ENCODE peak calls at places on chromosomes 4 and X, in five cellular contexts. H, I, Z, M and O are unnamed samples.

GRCh38 chr4:99408346-99408745 is 26.8 kb downstream of the ADH7 start:
- DNase-seq in H (no peak), M (no peak), Z (no peak), I (no peak), O (no peak)

GRCh38 chr4:2260336-2261109 is 1.4 kb downstream of the MXD4 start:
- DNase-seq in H (no peak), Z (no peak), M (no peak), I (no peak), O (peak)

GRCh38 chr4:98434816-98435215 is 173.6 kb downstream of the RAP1GDS1 start:
- DNase-seq in M (no peak), H (no peak), I (no peak), Z (no peak), O (no peak)

GRCh38 chr4:152709675-152710438 is 30.1 kb upstream of the TMEM154 start:
- DNase-seq in I (peak), Z (no peak), M (no peak), H (peak), O (peak)

GRCh38 chr4:126888968-126889367 is 743.8 kb upstream of the INTU start:
- DNase-seq in Z (no peak), M (no peak), I (no peak), H (no peak), O (no peak)

GRCh38 chrX:147848009-147848408 is 63.7 kb upstream of the FMR1 start:
- DNase-seq in I (no peak), H (no peak), M (no peak), Z (no peak), O (no peak)

GRCh38 chrX:129759576-129760061 is 20.1 kb upstream of the SASH3 start:
- DNase-seq in Z (peak), H (no peak), M (no peak), I (no peak), O (no peak)

GRCh38 chr4:17138847-17139246 is 240.4 kb upstream of the LDB2 start:
- DNase-seq in Z (no peak), M (no peak), H (no peak), I (no peak), O (no peak)

GRCh38 chr4:62717144-62717543 is 1517.0 kb downstream of the ADGRL3 start:
- DNase-seq in M (no peak), H (no peak), Z (no peak), I (no peak), O (no peak)

GRCh38 chrX:34656467-34656841 is 631 bp downstream of the TMEM47 start:
- DNase-seq in M (no peak), I (no peak), Z (no peak), H (no peak), O (peak)

GRCh38 chr4:76200771-76201224 is 12.8 kb downstream of the SCARB2 start:
- DNase-seq in H (no peak), Z (no peak), M (no peak), I (no peak), O (no peak)
- TF ChIP-seq SP1 in H (no peak), Z (no peak), M (no peak), I (no peak), O (no peak)

DNA sequence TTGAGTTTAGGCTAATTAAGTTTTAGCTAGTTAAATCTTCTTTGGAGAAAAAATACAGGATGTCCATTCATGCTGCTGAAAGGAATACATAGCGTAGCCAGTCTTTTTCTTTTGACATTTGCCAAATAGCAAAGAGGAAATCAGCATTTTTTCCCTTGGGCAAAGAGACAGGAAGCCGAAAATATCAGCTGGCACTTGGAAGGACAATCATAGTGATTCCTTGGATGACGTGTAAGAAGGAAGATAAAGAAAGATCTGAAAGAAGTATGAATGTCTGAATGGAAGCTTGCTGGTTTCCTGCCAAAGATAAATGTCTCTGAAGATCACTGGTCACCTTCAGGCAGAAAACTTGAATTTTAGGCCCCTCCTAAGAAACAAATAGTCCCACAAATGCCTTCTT is 44.2 kb downstream of the SLITRK2 start:
- DNase-seq in H (no peak), I (no peak), Z (no peak), M (no peak), O (no peak)
- TF ChIP-seq SP1 in H (no peak), I (no peak), Z (no peak), M (no peak), O (no peak)

GRCh38 chr4:38149472-38149871 is 189.3 kb downstream of the PTTG2 start:
- DNase-seq in Z (no peak), M (no peak), H (no peak), I (no peak), O (no peak)

GRCh38 chr4:38151870-38152269 is 191.7 kb downstream of the PTTG2 start:
- DNase-seq in Z (no peak), I (no peak), H (no peak), M (no peak), O (no peak)

GRCh38 chr4:38150766-38151165 is 190.6 kb downstream of the PTTG2 start:
- DNase-seq in M (no peak), Z (no peak), I (no peak), H (no peak), O (no peak)

GRCh38 chr4:38152305-38152704 is 192.1 kb downstream of the PTTG2 start:
- DNase-seq in H (no peak), M (no peak), Z (no peak), I (no peak), O (no peak)

DNA sequence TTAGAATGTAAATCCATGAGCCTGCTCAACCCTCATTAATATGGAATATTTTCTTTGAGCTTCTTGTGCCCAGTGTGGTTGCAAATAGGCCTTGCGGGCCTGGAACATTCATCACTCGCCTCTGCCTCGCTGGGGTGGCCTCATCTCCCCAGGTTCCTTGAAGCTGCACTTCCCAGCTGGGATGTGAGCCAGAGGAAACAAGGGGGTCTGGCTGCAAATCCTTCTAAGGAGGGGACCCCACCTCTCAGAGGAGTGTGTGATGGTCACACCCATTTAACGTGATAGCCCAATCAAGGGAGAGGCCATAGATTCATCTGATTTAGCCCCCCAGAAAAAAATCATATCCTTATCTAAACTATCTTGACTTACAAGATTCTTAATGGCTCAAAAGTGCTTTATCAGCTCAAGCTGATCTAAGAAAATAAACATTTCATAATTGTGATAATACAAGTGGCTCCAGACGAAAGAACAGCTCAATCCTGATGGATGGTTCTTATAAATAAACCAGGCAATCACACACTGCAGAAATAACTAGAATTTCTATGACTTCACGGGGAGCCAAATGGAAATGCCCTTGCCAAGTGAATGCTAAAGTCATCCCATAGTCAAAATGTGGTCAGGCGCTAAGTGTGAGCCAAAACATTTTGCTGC is 189.9 kb downstream of the PTTG2 start:
- DNase-seq in I (no peak), M (no peak), Z (no peak), H (no peak), O (no peak)
- TF ChIP-seq SP1 in I (no peak), M (no peak), Z (no peak), H (no peak), O (no peak)

GRCh38 chr4:109295081-109295480 is 7.4 kb downstream of the COL25A1 start:
- DNase-seq in M (no peak), Z (no peak), I (no peak), H (no peak), O (no peak)
- TF ChIP-seq SP1 in M (no peak), Z (no peak), I (no peak), H (no peak), O (no peak)